ENCODE peak calls at places on chromosomes 5 and 9, in seven cellular contexts. P is keratinocyte; A is CD4-positive, CD25-positive, alpha-beta regulatory T cell; W is testis; G is foreskin fibroblast; J is brain microvascular endothelial cell; R is CD8-positive, alpha-beta T cell. Y is an unnamed sample.

GRCh38 chr5:102815560-102816324 is 60.6 kb downstream of the PAM start:
- DNase-seq in P (no peak), A (no peak), W (no peak), G (no peak), J (no peak), R (no peak), Y (no peak)

GRCh38 chr5:7488734-7489133 is 92.8 kb downstream of the ADCY2 start:
- DNase-seq in P (no peak), A (no peak), W (no peak), G (no peak), J (no peak), R (no peak), Y (no peak)

GRCh38 chr5:180067986-180068385 is 3.6 kb downstream of the RNF130 start:
- DNase-seq in P (no peak), A (no peak), W (no peak), G (no peak), J (no peak), R (no peak), Y (no peak)

GRCh38 chr9:34653131-34653530 is 1.1 kb downstream of the IL11RA start:
- DNase-seq in P (no peak), A (no peak), W (no peak), G (peak), J (peak), R (no peak), Y (peak)

GRCh38 chr5:17221843-17222614 is 4.6 kb downstream of the BASP1 start:
- DNase-seq in P (no peak), A (no peak), W (no peak), G (no peak), J (no peak), R (no peak), Y (no peak)

GRCh38 chr9:35195683-35196082 is 33.9 kb downstream of the UNC13B start:
- DNase-seq in P (no peak), A (no peak), W (no peak), G (peak), J (peak), R (no peak), Y (no peak)

GRCh38 chr9:108489567-108489966 is 366.2 kb downstream of the ACTL7B start:
- DNase-seq in P (peak), A (no peak), W (no peak), G (no peak), J (no peak), R (no peak), Y (no peak)

GRCh38 chr5:157160001-157160400 is 6.1 kb downstream of the GARIN3 start:
- DNase-seq in P (no peak), A (peak), W (no peak), G (no peak), J (no peak), R (no peak), Y (no peak)

GRCh38 chr5:377326-377981 is 55.9 kb downstream of the AHRR start:
- DNase-seq in P (no peak), A (no peak), W (peak), G (no peak), J (no peak), R (no peak), Y (peak)

GRCh38 chr5:174773371-174773770 is 49.0 kb downstream of the MSX2 start:
- DNase-seq in P (no peak), A (no peak), W (no peak), G (no peak), J (no peak), R (no peak), Y (no peak)

GRCh38 chr9:98989036-98990000 is 45.6 kb downstream of the COL15A1 start:
- DNase-seq in P (peak), A (peak), W (peak), G (peak), J (peak), R (no peak), Y (peak)

GRCh38 chr9:94780516-94780950 is 54.0 kb downstream of the AOPEP start:
- DNase-seq in P (no peak), A (no peak), W (no peak), G (no peak), J (no peak), R (no peak), Y (no peak)

GRCh38 chr9:75648021-75648420 is 242.5 kb upstream of the PCSK5 start:
- DNase-seq in P (no peak), A (no peak), W (no peak), G (no peak), J (no peak), R (no peak), Y (no peak)

GRCh38 chr5:72601861-72602260 is 94.7 kb upstream of the ZNF366 start:
- DNase-seq in P (no peak), A (no peak), W (no peak), G (no peak), J (no peak), R (no peak), Y (no peak)

GRCh38 chr5:122951658-122952057 is 84.9 kb downstream of the PPIC start:
- DNase-seq in P (no peak), A (no peak), W (no peak), G (no peak), J (no peak), R (no peak), Y (no peak)

GRCh38 chr9:68500457-68501158 is 40.1 kb downstream of the TMEM252 start:
- DNase-seq in P (no peak), A (no peak), W (no peak), G (no peak), J (peak), R (no peak), Y (no peak)

GRCh38 chr5:17720070-17720469 is 85.8 kb downstream of the TAF11L14 start:
- DNase-seq in P (no peak), A (no peak), W (no peak), G (no peak), J (no peak), R (no peak), Y (no peak)

GRCh38 chr5:174063092-174063756 is 17.7 kb downstream of the NSG2 start:
- DNase-seq in P (no peak), A (no peak), W (no peak), G (no peak), J (no peak), R (no peak), Y (no peak)

GRCh38 chr5:72542695-72543094 is 35.5 kb upstream of the ZNF366 start:
- DNase-seq in P (no peak), A (no peak), W (no peak), G (no peak), J (no peak), R (no peak), Y (no peak)

GRCh38 chr9:80867731-80868130 is 821.6 kb downstream of the TLE1 start:
- DNase-seq in P (peak), A (no peak), W (no peak), G (peak), J (no peak), R (no peak), Y (no peak)

GRCh38 chr5:137565450-137565849 is 66.3 kb upstream of the SPOCK1 start:
- DNase-seq in P (no peak), A (no peak), W (no peak), G (peak), J (no peak), R (no peak), Y (no peak)

GRCh38 chr9:10265102-10265708 is 347.6 kb downstream of the PTPRD start:
- DNase-seq in P (peak), A (no peak), W (no peak), G (no peak), J (peak), R (no peak), Y (no peak)

GRCh38 chr9:79116064-79116463 is 455.7 kb upstream of the TLE4 start:
- DNase-seq in P (no peak), A (no peak), W (no peak), G (no peak), J (no peak), R (no peak), Y (no peak)

GRCh38 chr5:36363101-36363500 is 61.4 kb upstream of the RANBP3L start:
- DNase-seq in P (peak), A (no peak), W (no peak), G (peak), J (peak), R (no peak), Y (peak)

GRCh38 chr5:56088967-56089829 is 94.4 kb upstream of the IL6ST start:
- DNase-seq in P (peak), A (peak), W (no peak), G (peak), J (peak), R (no peak), Y (no peak)

GRCh38 chr9:132078369-132079356 is 1.0 kb downstream of the MED27 start:
- DNase-seq in P (no peak), A (peak), W (peak), G (peak), J (no peak), R (peak), Y (no peak)

GRCh38 chr9:5630038-5630507 is 1.2 kb downstream of the RIC1 start:
- DNase-seq in P (no peak), A (peak), W (no peak), G (no peak), J (peak), R (no peak), Y (peak)

GRCh38 chr5:13866792-13867191 is 77.7 kb downstream of the DNAH5 start:
- DNase-seq in P (peak), A (no peak), W (peak), G (no peak), J (peak), R (no peak), Y (peak)

GRCh38 chr5:153211052-153211451 is 279.4 kb upstream of the GRIA1 start:
- DNase-seq in P (no peak), A (no peak), W (no peak), G (no peak), J (no peak), R (no peak), Y (no peak)

GRCh38 chr5:97986069-97986468 is 787.4 kb upstream of the RGMB start:
- DNase-seq in P (no peak), A (no peak), W (no peak), G (peak), J (peak), R (no peak), Y (peak)

GRCh38 chr5:169048568-169049125 is 252.3 kb downstream of the SLIT3 start:
- DNase-seq in P (no peak), A (no peak), W (no peak), G (no peak), J (no peak), R (no peak), Y (no peak)

GRCh38 chr5:129246088-129246487 is 151.5 kb downstream of the ISOC1 start:
- DNase-seq in P (no peak), A (no peak), W (no peak), G (no peak), J (no peak), R (no peak), Y (no peak)

GRCh38 chr5:55226934-55227737 is at the start of gene MCIDAS:
- DNase-seq in P (no peak), A (peak), W (peak), G (no peak), J (no peak), R (no peak), Y (peak)

GRCh38 chr5:131595088-131596033 is 39.7 kb downstream of the RAPGEF6 start:
- DNase-seq in P (no peak), A (peak), W (no peak), G (no peak), J (no peak), R (no peak), Y (no peak)

GRCh38 chr9:115671236-115671770 is 482.3 kb upstream of the PAPPA start:
- DNase-seq in P (no peak), A (no peak), W (no peak), G (peak), J (no peak), R (no peak), Y (no peak)

GRCh38 chr5:140109818-140110733 is 3.8 kb upstream of the PURA start:
- DNase-seq in P (no peak), A (no peak), W (no peak), G (no peak), J (no peak), R (no peak), Y (no peak)
- H3K4me3 ChIP-seq in P (no peak), A (peak), W (no peak), G (peak), J (no peak), R (no peak), Y (no peak)

GRCh38 chr9:134407123-134407779 is 81.0 kb downstream of the RXRA start:
- DNase-seq in P (peak), A (peak), W (peak), G (peak), J (peak), R (peak), Y (peak)
- H3K4me3 ChIP-seq in P (no peak), A (peak), W (no peak), G (peak), J (peak), R (peak), Y (no peak)

GRCh38 chr9:23326597-23326996 is 499.4 kb downstream of the ELAVL2 start:
- DNase-seq in P (no peak), A (no peak), W (no peak), G (no peak), J (no peak), R (no peak), Y (no peak)
- H3K4me3 ChIP-seq in P (no peak), A (no peak), W (no peak), G (no peak), J (no peak), R (no peak), Y (no peak)

DNA sequence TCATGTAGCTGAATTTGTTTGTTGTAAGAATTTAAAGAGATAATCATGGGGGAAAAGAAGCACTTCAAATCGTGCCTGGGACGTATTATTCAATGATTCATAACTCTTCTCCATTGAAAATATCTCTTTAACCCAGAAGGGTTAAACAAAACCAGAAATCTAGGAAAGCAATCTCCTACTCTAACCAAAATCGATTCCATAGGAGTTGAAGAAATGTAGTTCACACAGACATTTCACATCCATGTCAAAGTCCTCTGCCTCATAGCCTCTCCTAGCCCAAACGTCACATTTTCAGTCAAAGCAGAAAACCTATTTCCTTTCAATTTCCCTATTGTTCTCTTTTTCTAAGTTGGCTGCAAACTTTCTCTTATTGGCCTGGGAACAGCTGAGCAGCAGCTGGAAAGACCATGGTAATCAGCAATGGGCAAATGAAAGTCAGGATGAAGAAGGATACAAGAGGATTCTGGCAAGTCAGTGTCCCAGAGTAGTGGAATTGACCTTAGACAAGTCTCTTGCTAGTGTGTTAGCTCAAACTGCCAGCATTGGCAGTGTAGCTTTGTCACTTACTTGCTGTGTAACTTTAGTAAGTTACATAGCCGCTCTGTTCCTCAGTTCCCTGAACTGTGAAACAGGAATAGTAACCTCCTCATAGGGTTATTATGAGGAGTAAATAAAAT is 3.8 kb downstream of the ALDH1A1 start:
- DNase-seq in P (no peak), A (no peak), W (peak), G (no peak), J (no peak), R (no peak), Y (no peak)
- H3K4me3 ChIP-seq in P (no peak), A (no peak), W (no peak), G (peak), J (no peak), R (no peak), Y (no peak)

DNA sequence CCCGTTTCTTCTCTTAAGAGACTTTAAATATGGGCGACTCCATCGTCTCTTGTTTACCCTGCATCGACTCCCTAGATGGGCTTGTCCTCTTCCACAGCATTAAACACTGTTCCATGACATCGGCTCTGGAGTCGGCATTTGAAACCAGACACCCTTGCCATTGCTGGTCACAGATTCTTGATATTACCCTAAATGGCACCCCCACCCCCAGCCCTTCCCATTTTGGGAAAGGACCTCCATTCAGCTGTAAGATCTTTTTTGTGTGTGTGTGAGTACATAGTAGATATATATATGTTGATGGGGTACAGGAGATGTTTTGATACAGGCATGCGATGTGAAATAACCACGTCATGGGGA is 51.1 kb upstream of the SH3PXD2B start:
- DNase-seq in P (no peak), A (no peak), W (peak), G (no peak), J (no peak), R (no peak), Y (no peak)
- H3K4me3 ChIP-seq in P (no peak), A (no peak), W (no peak), G (no peak), J (no peak), R (no peak), Y (no peak)

DNA sequence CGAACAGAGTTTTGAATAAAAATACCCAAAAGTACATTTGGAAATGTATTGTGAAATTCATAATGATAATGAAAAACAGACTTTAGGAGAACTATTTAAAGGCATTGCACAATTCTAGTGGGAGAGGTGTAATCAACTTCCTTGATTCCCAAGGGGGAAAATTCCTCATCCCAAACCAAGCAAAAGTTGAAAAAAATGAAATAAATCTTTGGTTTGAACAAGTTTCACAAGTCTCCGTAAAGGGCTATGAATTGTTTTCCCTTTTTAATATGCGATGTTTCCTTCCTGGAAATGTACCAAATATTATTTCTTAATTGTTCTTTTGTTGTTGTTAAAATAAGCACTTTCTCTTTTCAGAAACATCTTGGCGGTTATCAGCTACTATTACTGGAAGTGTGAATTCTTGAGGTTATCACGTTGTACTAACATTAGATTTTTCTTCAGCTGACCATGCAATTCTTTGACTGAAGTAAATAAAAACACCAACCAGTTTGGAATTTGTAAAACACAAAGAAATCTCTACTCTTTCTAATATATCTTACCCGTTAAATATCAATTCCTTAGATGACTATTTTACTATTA is 59.3 kb downstream of the SVEP1 start:
- DNase-seq in P (no peak), A (no peak), W (no peak), G (peak), J (no peak), R (no peak), Y (no peak)
- H3K4me3 ChIP-seq in P (no peak), A (no peak), W (no peak), G (no peak), J (no peak), R (no peak), Y (no peak)

GRCh38 chr9:14523545-14523944 is 169.7 kb downstream of the ZDHHC21 start:
- DNase-seq in P (no peak), A (no peak), W (no peak), G (no peak), J (no peak), R (no peak), Y (no peak)

GRCh38 chr9:14522627-14523379 is 170.4 kb downstream of the ZDHHC21 start:
- DNase-seq in P (no peak), A (no peak), W (no peak), G (no peak), J (no peak), R (no peak), Y (no peak)

GRCh38 chr9:14517154-14517906 is 175.9 kb downstream of the ZDHHC21 start:
- DNase-seq in P (no peak), A (no peak), W (no peak), G (no peak), J (no peak), R (no peak), Y (no peak)

GRCh38 chr9:14524881-14525515 is 168.2 kb downstream of the ZDHHC21 start:
- DNase-seq in P (no peak), A (no peak), W (no peak), G (no peak), J (no peak), R (no peak), Y (no peak)

GRCh38 chr9:14520341-14520740 is 172.9 kb downstream of the ZDHHC21 start:
- DNase-seq in P (no peak), A (no peak), W (no peak), G (no peak), J (no peak), R (no peak), Y (no peak)
- H3K4me3 ChIP-seq in P (no peak), A (no peak), W (no peak), G (no peak), J (no peak), R (no peak), Y (no peak)

GRCh38 chr5:119270121-119270565 is 85.7 kb upstream of the TNFAIP8 start:
- DNase-seq in P (no peak), A (peak), W (no peak), G (no peak), J (no peak), R (no peak), Y (no peak)
- H3K4me3 ChIP-seq in P (no peak), A (peak), W (no peak), G (no peak), J (no peak), R (peak), Y (no peak)

GRCh38 chr9:124594673-124595072 is 87.5 kb upstream of the NR5A1 start:
- DNase-seq in P (no peak), A (no peak), W (no peak), G (no peak), J (no peak), R (no peak), Y (peak)
- H3K4me3 ChIP-seq in P (no peak), A (no peak), W (no peak), G (no peak), J (no peak), R (no peak), Y (no peak)